ENCODE peak calls at places on chromosomes 5 and 9, in five cellular contexts. K is NT2/D1, S is IMR-90, Q is fibroblast of lung, T is SK-N-SH. Z is an unnamed sample.

GRCh38 chr9:38039090-38039906 is 29.7 kb downstream of the SHB start:
- DNase-seq in K (no peak), S (peak), Q (peak), T (peak), Z (peak)

GRCh38 chr9:72092820-72093219 is 32.4 kb upstream of the C9orf57 start:
- DNase-seq in K (no peak), S (no peak), Q (no peak), T (no peak), Z (no peak)

GRCh38 chr5:78362220-78362619 is 1.8 kb downstream of the SCAMP1 start:
- DNase-seq in K (no peak), S (no peak), Q (no peak), T (no peak), Z (no peak)

GRCh38 chr5:132484386-132484715 is 6.2 kb downstream of the IRF1 start:
- DNase-seq in K (no peak), S (no peak), Q (no peak), T (no peak), Z (no peak)

GRCh38 chr9:87148391-87149237 is 201.3 kb upstream of the GAS1 start:
- DNase-seq in K (peak), S (peak), Q (peak), T (peak), Z (peak)

GRCh38 chr5:133240425-133241091 is 188.7 kb downstream of the HSPA4 start:
- DNase-seq in K (no peak), S (peak), Q (peak), T (peak), Z (peak)

GRCh38 chr9:20269620-20270019 is 352.7 kb downstream of the MLLT3 start:
- DNase-seq in K (no peak), S (no peak), Q (no peak), T (no peak), Z (no peak)

GRCh38 chr9:92808726-92809451 is 44.3 kb upstream of the BICD2 start:
- DNase-seq in K (peak), S (peak), Q (peak), T (peak), Z (peak)

GRCh38 chr9:29966247-29966646 is 2393.0 kb upstream of the C9orf72 start:
- DNase-seq in K (no peak), S (no peak), Q (peak), T (no peak), Z (no peak)

DNA sequence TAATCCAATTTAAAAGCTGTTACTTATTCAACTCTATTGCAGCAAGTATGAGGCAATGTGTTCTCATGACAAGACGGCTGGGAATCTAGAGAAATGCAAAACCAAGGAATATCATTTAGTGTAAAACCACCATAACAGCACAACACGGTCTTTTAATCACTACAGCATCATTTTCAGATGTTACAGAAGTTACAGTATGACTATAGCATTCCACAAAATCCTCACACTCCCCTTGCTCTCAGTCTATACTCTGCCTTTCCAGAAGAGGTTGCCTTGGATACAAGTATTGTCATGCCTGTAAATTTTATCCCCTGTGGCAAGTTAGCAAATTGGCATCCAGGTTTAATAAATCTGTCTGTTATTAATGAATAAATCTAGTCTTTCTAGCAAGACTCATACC is 28.6 kb upstream of the TAS2R1 start:
- DNase-seq in K (no peak), S (peak), Q (no peak), T (no peak), Z (peak)
- H3K4me3 ChIP-seq in K (no peak), S (no peak), Q (no peak), T (no peak), Z (no peak)

DNA sequence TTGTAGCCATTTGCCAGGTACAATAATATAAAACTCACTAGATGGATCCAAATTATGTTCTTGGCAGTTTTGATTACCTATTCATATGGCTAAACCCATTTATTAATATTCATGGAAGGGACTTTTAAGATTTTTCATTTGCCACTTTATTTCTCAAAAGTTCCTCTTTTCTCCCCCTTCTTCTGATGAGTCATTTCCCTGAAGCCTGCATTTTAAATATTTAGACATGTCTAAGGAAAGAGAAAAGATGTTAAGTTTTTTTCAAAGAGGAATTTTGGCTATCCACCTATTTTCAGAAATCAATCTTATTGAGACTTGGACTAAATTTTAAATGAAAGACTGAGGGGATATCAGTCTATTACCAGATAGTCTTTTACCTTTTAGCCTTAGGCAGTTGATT is 1189.4 kb downstream of the EFNA5 start:
- DNase-seq in K (no peak), S (peak), Q (peak), T (no peak), Z (peak)
- H3K9ac ChIP-seq in K (no peak), S (no peak), Q (no peak), T (no peak), Z (no peak)

GRCh38 chr5:74507596-74507995 is 132.9 kb downstream of the ENC1 start:
- DNase-seq in K (no peak), S (no peak), Q (no peak), T (peak), Z (no peak)
- H3K4me3 ChIP-seq in K (no peak), S (no peak), Q (no peak), T (no peak), Z (no peak)

DNA sequence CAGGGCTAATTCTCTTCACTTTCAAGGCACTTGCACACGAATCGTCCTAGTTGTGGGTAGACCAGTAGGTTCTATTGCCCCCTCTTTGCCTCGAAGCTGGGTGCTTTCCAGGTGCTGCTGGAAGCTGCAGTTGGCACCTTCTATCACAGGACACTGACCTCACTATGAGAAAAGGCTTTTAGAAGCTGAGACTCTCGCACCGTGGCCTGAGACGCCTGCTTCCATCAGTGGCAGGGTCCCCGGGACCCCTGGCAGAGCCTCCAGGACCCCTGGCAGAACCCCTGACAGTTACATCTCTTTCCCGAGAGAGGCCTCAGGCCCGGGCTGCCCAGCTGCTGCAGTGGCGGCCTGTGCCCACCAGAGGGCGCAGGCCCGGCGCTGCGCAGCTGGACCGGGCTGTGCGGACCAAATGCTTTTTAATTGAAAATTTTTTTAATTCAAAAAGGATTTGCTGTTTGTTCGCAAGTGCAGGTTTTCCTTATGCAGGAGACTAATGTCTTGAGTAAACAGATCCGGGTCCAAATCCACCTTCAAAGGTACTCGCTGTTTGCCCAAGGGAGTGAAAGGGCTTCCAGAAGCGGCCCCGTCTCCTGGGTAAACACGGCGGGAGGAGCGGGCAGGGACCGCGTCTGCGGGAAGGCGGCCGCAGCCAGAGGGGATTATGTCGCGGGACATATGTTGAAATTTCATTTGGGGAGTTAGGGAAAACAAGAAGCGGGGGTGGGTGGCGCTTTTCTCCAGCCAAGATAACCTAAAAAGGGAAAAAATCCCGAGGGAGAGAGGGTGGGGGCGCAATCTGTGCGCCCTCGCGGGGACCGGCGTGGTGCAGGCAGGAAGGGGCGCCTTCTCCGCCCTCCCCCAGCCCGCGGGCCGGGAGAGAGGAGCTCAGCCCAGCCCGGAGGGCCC is 114.5 kb upstream of the LMX1B start:
- DNase-seq in K (no peak), S (peak), Q (peak), T (peak), Z (peak)
- H3K9ac ChIP-seq in K (peak), S (peak), Q (no peak), T (no peak), Z (peak)

GRCh38 chr9:70639853-70640814 is 225.7 kb upstream of the KLF9 start:
- DNase-seq in K (peak), S (peak), Q (peak), T (no peak), Z (peak)
- H3K4me3 ChIP-seq in K (no peak), S (no peak), Q (no peak), T (no peak), Z (no peak)

Z was measured in adipocyte.